ENCODE peak calls at places on chromosomes 4 and X, in four cellular contexts. One of them, this sample, is unnamed.

GRCh38 chr4:181911420-181911819 is 331.8 kb upstream of the TENM3 start:
- DNase-seq in HCT116: no peak
- DNase-seq in HepG2: no peak
- DNase-seq in K562: no peak
- DNase-seq in this sample: no peak

GRCh38 chr4:182918791-182919302 is 1.7 kb upstream of the DCTD start:
- DNase-seq in HCT116: no peak
- DNase-seq in HepG2: no peak
- DNase-seq in K562: no peak
- DNase-seq in this sample: no peak

GRCh38 chr4:181030961-181031360 is 1212.2 kb upstream of the TENM3 start:
- DNase-seq in HCT116: no peak
- DNase-seq in HepG2: no peak
- DNase-seq in K562: no peak
- DNase-seq in this sample: no peak

GRCh38 chr4:85491527-85491926 is 16.6 kb downstream of the ARHGAP24 start:
- DNase-seq in HCT116: no peak
- DNase-seq in HepG2: no peak
- DNase-seq in K562: no peak
- DNase-seq in this sample: no peak

GRCh38 chr4:17578482-17578891 is 1.5 kb downstream of the LAP3 start:
- DNase-seq in HCT116: no peak
- DNase-seq in HepG2: no peak
- DNase-seq in K562: no peak
- DNase-seq in this sample: no peak

GRCh38 chrX:125826774-125827451 is 339.2 kb downstream of the DCAF12L2 start:
- DNase-seq in HCT116: no peak
- DNase-seq in HepG2: no peak
- DNase-seq in K562: no peak
- DNase-seq in this sample: no peak

GRCh38 chrX:39613508-39613921 is 484.2 kb downstream of the BCOR start:
- DNase-seq in HCT116: no peak
- DNase-seq in HepG2: no peak
- DNase-seq in K562: no peak
- DNase-seq in this sample: no peak

GRCh38 chrX:44022964-44023363 is 49.8 kb upstream of the NDP start:
- DNase-seq in HCT116: no peak
- DNase-seq in HepG2: no peak
- DNase-seq in K562: no peak
- DNase-seq in this sample: no peak

GRCh38 chrX:71253253-71254091 is 468 bp downstream of the ZMYM3 start:
- DNase-seq in HCT116: no peak
- DNase-seq in HepG2: peak; percentile 13
- DNase-seq in K562: peak; percentile 67
- DNase-seq in this sample: no peak

GRCh38 chr4:48196758-48197504 is 62.9 kb upstream of the TXK start:
- DNase-seq in HCT116: no peak
- DNase-seq in HepG2: no peak
- DNase-seq in K562: no peak
- DNase-seq in this sample: no peak

GRCh38 chr4:184363258-184363657 is 111.1 kb downstream of the IRF2 start:
- DNase-seq in HCT116: no peak
- DNase-seq in HepG2: no peak
- DNase-seq in K562: no peak
- DNase-seq in this sample: no peak

GRCh38 chr4:184647391-184648101 is 1.7 kb downstream of the CASP3 start:
- DNase-seq in HCT116: no peak
- DNase-seq in HepG2: no peak
- DNase-seq in K562: no peak
- DNase-seq in this sample: no peak

GRCh38 chrX:39766085-39766726 is 331.6 kb downstream of the BCOR start:
- DNase-seq in HCT116: no peak
- DNase-seq in HepG2: no peak
- DNase-seq in K562: no peak
- DNase-seq in this sample: no peak

GRCh38 chr4:52998413-52998812 is 136.3 kb downstream of the RASL11B start:
- DNase-seq in HCT116: no peak
- DNase-seq in HepG2: no peak
- DNase-seq in K562: no peak
- DNase-seq in this sample: no peak

GRCh38 chr4:146545102-146545501 is 23.4 kb upstream of the SLC10A7 start:
- DNase-seq in HCT116: no peak
- DNase-seq in HepG2: peak; percentile 27
- DNase-seq in K562: peak; percentile 36
- DNase-seq in this sample: no peak

GRCh38 chr4:110197421-110198398 is 705 bp downstream of the ELOVL6 start:
- DNase-seq in HCT116: no peak
- DNase-seq in HepG2: no peak
- DNase-seq in K562: peak; percentile 23
- DNase-seq in this sample: no peak

GRCh38 chr4:112978691-112979472 is 70.6 kb upstream of the ANK2 start:
- DNase-seq in HCT116: no peak
- DNase-seq in HepG2: no peak
- DNase-seq in K562: no peak
- DNase-seq in this sample: no peak

GRCh38 chrX:105460366-105460765 is 239.9 kb upstream of the TEX13A start:
- DNase-seq in HCT116: no peak
- DNase-seq in HepG2: no peak
- DNase-seq in K562: no peak
- DNase-seq in this sample: no peak

GRCh38 chr4:87088188-87088587 is 132.2 kb downstream of the KLHL8 start:
- DNase-seq in HCT116: no peak
- DNase-seq in HepG2: no peak
- DNase-seq in K562: no peak
- DNase-seq in this sample: no peak

GRCh38 chr4:132818091-132818490 is 331.0 kb upstream of the PCDH10 start:
- DNase-seq in HCT116: no peak
- DNase-seq in HepG2: no peak
- DNase-seq in K562: no peak
- DNase-seq in this sample: no peak

GRCh38 chr4:159227378-159227777 is 124.5 kb downstream of the RAPGEF2 start:
- DNase-seq in HCT116: no peak
- DNase-seq in HepG2: no peak
- DNase-seq in K562: no peak
- DNase-seq in this sample: no peak

GRCh38 chr4:174697164-174697563 is 131.9 kb downstream of the GLRA3 start:
- DNase-seq in HCT116: no peak
- DNase-seq in HepG2: no peak
- DNase-seq in K562: no peak
- DNase-seq in this sample: no peak

GRCh38 chr4:98778206-98778605 is 119.8 kb upstream of the TSPAN5 start:
- DNase-seq in HCT116: no peak
- DNase-seq in HepG2: peak; percentile 87
- DNase-seq in K562: no peak
- DNase-seq in this sample: peak; percentile 58

GRCh38 chrX:142977128-142977914 is 48.4 kb upstream of the SPANXN4 start:
- DNase-seq in HCT116: no peak
- DNase-seq in HepG2: no peak
- DNase-seq in K562: no peak
- DNase-seq in this sample: no peak
- TF ChIP-seq TCF7L2 in HCT116: no peak
- TF ChIP-seq TCF7L2 in HepG2: no peak
- TF ChIP-seq TCF7L2 in K562: no peak
- TF ChIP-seq TCF7L2 in this sample: no peak

DNA sequence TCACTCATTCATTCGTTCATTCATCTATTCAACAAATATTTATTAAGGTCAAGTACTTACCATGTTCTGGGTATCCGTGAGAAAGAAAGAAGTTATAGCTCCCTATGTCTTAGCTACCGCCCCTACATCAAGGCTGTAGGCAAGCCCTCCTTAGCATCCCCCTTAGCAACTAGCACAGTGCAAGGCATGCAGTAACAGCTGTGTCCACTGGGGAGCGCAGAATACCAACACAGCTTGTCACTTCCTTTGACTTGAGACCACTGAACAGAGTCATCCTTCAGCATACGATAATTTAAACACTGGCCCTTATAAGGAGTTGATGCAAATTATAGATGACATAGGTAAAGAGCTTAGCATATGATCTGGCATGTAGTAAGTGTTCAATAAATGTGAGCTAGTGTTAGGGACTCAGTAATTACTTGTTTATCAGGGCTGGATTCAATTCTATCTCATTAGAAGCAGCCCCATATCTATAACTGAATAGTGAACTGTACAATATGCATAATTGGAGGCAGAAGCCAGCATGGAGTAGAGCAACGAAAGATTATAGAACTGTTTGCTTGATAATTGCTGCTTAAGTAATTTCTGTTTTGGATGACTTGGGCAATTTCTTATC is 8.7 kb downstream of the KIAA1210 start:
- DNase-seq in HCT116: peak; percentile 27
- DNase-seq in HepG2: peak; percentile 17
- DNase-seq in K562: peak; percentile 62
- DNase-seq in this sample: peak; percentile 36
- TF ChIP-seq TCF7L2 in HCT116: no peak
- TF ChIP-seq TCF7L2 in HepG2: no peak
- TF ChIP-seq TCF7L2 in K562: no peak
- TF ChIP-seq TCF7L2 in this sample: no peak

GRCh38 chr4:7043521-7044414 is 596 bp downstream of the TADA2B start:
- DNase-seq in HCT116: no peak
- DNase-seq in HepG2: no peak
- DNase-seq in K562: peak; percentile 55
- DNase-seq in this sample: no peak
- TF ChIP-seq TCF7L2 in HCT116: no peak
- TF ChIP-seq TCF7L2 in HepG2: no peak
- TF ChIP-seq TCF7L2 in K562: no peak
- TF ChIP-seq TCF7L2 in this sample: no peak

GRCh38 chrX:87425618-87426017 is 92.0 kb upstream of the KLHL4 start:
- DNase-seq in HCT116: no peak
- DNase-seq in HepG2: no peak
- DNase-seq in K562: no peak
- DNase-seq in this sample: no peak
- TF ChIP-seq TCF7L2 in HCT116: no peak
- TF ChIP-seq TCF7L2 in HepG2: no peak
- TF ChIP-seq TCF7L2 in K562: no peak
- TF ChIP-seq TCF7L2 in this sample: no peak

DNA sequence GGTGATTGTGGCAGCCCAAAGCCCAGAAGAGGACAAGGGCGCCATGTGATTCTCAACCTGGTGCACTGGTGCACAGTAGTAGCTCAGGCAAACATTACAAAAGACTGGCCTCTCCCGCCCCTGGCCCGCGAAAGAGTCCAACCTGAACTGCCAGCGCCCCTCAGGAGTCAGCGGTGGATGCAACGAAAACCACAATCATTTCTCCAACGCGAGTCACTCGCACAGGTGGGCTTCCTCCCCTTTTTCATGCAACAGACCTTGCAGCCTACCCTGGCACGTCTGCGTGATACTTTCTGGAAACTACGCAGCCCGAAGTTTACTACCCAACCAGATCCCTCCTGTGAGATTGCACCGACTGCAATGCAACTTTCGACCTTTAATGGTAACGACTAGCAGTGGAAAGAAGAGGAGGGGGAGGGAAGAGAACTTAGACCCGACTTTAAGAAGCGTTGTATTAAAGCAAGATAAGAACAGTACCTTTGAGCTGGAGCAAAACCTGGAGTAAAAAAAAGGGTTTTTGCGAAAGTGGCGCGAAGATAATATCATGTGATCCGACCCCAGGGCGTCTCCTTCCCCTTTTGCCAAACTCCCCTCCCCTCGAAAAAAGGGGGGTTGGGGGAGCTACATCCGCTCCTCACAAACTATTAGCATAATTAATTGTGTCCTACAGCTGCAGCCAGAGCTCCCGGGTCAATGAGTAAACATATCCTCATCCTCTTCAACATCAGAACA is 63.3 kb upstream of the CCDC160 start:
- DNase-seq in HCT116: no peak
- DNase-seq in HepG2: no peak
- DNase-seq in K562: no peak
- DNase-seq in this sample: no peak
- TF ChIP-seq TCF7L2 in HCT116: no peak
- TF ChIP-seq TCF7L2 in HepG2: no peak
- TF ChIP-seq TCF7L2 in K562: no peak
- TF ChIP-seq TCF7L2 in this sample: no peak

GRCh38 chrX:129755779-129756650 is 17.2 kb downstream of the XPNPEP2 start:
- DNase-seq in HCT116: no peak
- DNase-seq in HepG2: no peak
- DNase-seq in K562: peak; percentile 17
- DNase-seq in this sample: no peak
- TF ChIP-seq TCF7L2 in HCT116: no peak
- TF ChIP-seq TCF7L2 in HepG2: no peak
- TF ChIP-seq TCF7L2 in K562: no peak
- TF ChIP-seq TCF7L2 in this sample: no peak

GRCh38 chrX:97907791-97908190 is 1024.1 kb downstream of the RPA4 start:
- DNase-seq in HCT116: no peak
- DNase-seq in HepG2: no peak
- DNase-seq in K562: no peak
- DNase-seq in this sample: no peak
- TF ChIP-seq TCF7L2 in HCT116: no peak
- TF ChIP-seq TCF7L2 in HepG2: no peak
- TF ChIP-seq TCF7L2 in K562: no peak
- TF ChIP-seq TCF7L2 in this sample: no peak